ENCODE peak calls at places on chromosome 22, in seven cellular contexts. W is HCT116, J is HepG2, Y is H1, F is K562, K is Panc1, N is GM12878. P is an unnamed sample.

GRCh38 chr22:49014227-49015201 is 813.2 kb downstream of the BRD1 start:
- DNase-seq in W (no peak), J (no peak), Y (no peak), F (no peak), K (no peak), N (no peak), P (peak)

GRCh38 chr22:46054091-46054877 is 77.3 kb upstream of the WNT7B start:
- DNase-seq in W (no peak), J (no peak), Y (no peak), F (peak), K (no peak), N (no peak), P (peak)

GRCh38 chr22:43474161-43475101 is 62.6 kb downstream of the MPPED1 start:
- DNase-seq in W (no peak), J (peak), Y (no peak), F (no peak), K (no peak), N (no peak), P (no peak)

GRCh38 chr22:31876156-31877035 is 67.9 kb upstream of the YWHAH start:
- DNase-seq in W (no peak), J (no peak), Y (no peak), F (no peak), K (no peak), N (no peak), P (peak)

GRCh38 chr22:49282596-49282995 is 545.1 kb downstream of the BRD1 start:
- DNase-seq in W (no peak), J (no peak), Y (no peak), F (no peak), K (no peak), N (no peak), P (no peak)

GRCh38 chr22:17888855-17889254 is 114.6 kb upstream of the BID start:
- DNase-seq in W (no peak), J (no peak), Y (no peak), F (peak), K (no peak), N (no peak), P (no peak)

GRCh38 chr22:40680819-40681183 is 1.5 kb downstream of the MCHR1 start:
- DNase-seq in W (no peak), J (no peak), Y (no peak), F (no peak), K (no peak), N (no peak), P (no peak)

GRCh38 chr22:21726650-21727049 is 8.9 kb downstream of the YPEL1 start:
- DNase-seq in W (peak), J (peak), Y (peak), F (peak), K (no peak), N (no peak), P (peak)

GRCh38 chr22:38164578-38164953 is 17.1 kb downstream of the PLA2G6 start:
- DNase-seq in W (no peak), J (no peak), Y (no peak), F (no peak), K (no peak), N (no peak), P (no peak)

GRCh38 chr22:17847360-17848078 is 73.2 kb upstream of the BID start:
- DNase-seq in W (peak), J (no peak), Y (no peak), F (peak), K (no peak), N (no peak), P (peak)

GRCh38 chr22:38110008-38110862 is at the start of gene BAIAP2L2:
- DNase-seq in W (no peak), J (peak), Y (no peak), F (no peak), K (no peak), N (no peak), P (no peak)

GRCh38 chr22:27687984-27688545 is 113.5 kb downstream of the MN1 start:
- DNase-seq in W (no peak), J (peak), Y (no peak), F (no peak), K (no peak), N (no peak), P (no peak)

GRCh38 chr22:49543876-49544275 is 283.8 kb downstream of the BRD1 start:
- DNase-seq in W (no peak), J (no peak), Y (no peak), F (no peak), K (no peak), N (no peak), P (no peak)

GRCh38 chr22:21446827-21447690 is 20.1 kb upstream of the TMEM191C start:
- DNase-seq in W (no peak), J (no peak), Y (no peak), F (no peak), K (no peak), N (no peak), P (no peak)

GRCh38 chr22:40484906-40485660 is 114.7 kb downstream of the SGSM3 start:
- DNase-seq in W (no peak), J (no peak), Y (no peak), F (no peak), K (no peak), N (no peak), P (no peak)

GRCh38 chr22:31872209-31872608 is 72.1 kb upstream of the YWHAH start:
- DNase-seq in W (no peak), J (peak), Y (no peak), F (peak), K (no peak), N (no peak), P (peak)

GRCh38 chr22:17743661-17744411 is 30.4 kb downstream of the BID start:
- DNase-seq in W (no peak), J (no peak), Y (no peak), F (no peak), K (no peak), N (no peak), P (no peak)

GRCh38 chr22:44131989-44132685 is 48.6 kb upstream of the PARVG start:
- DNase-seq in W (no peak), J (no peak), Y (no peak), F (no peak), K (no peak), N (no peak), P (no peak)

GRCh38 chr22:47783433-47784366 is 1021.2 kb downstream of the TBC1D22A start:
- DNase-seq in W (no peak), J (no peak), Y (no peak), F (no peak), K (no peak), N (no peak), P (no peak)
- TF ChIP-seq SIN3A in W (no peak), J (no peak), Y (no peak), F (no peak), K (no peak), N (no peak), P (no peak)

GRCh38 chr22:29824677-29825076 is 13.4 kb downstream of the ASCC2 start:
- DNase-seq in W (no peak), J (no peak), Y (no peak), F (no peak), K (no peak), N (no peak), P (no peak)
- TF ChIP-seq SIN3A in W (no peak), J (no peak), Y (no peak), F (no peak), K (no peak), N (no peak), P (no peak)

GRCh38 chr22:23534201-23534850 is 45.8 kb downstream of the IGLL1 start:
- DNase-seq in W (no peak), J (no peak), Y (no peak), F (no peak), K (no peak), N (no peak), P (peak)
- TF ChIP-seq SIN3A in W (no peak), J (no peak), Y (no peak), F (no peak), K (no peak), N (no peak), P (no peak)

GRCh38 chr22:39381930-39382329 is 17.6 kb upstream of the TAB1 start:
- DNase-seq in W (no peak), J (no peak), Y (no peak), F (no peak), K (no peak), N (no peak), P (no peak)

GRCh38 chr22:39381009-39381755 is 18.4 kb upstream of the TAB1 start:
- DNase-seq in W (no peak), J (no peak), Y (no peak), F (no peak), K (no peak), N (no peak), P (no peak)

GRCh38 chr22:39380331-39380730 is 19.2 kb upstream of the TAB1 start:
- DNase-seq in W (no peak), J (no peak), Y (no peak), F (no peak), K (no peak), N (no peak), P (no peak)

GRCh38 chr22:39383841-39384625 is 15.5 kb upstream of the TAB1 start:
- DNase-seq in W (no peak), J (no peak), Y (no peak), F (no peak), K (no peak), N (no peak), P (no peak)

GRCh38 chr22:39382410-39382809 is 17.2 kb upstream of the TAB1 start:
- DNase-seq in W (no peak), J (no peak), Y (no peak), F (no peak), K (no peak), N (peak), P (no peak)
- TF ChIP-seq SIN3A in W (no peak), J (no peak), Y (no peak), F (no peak), K (no peak), N (no peak), P (no peak)

P was measured in SK-N-SH.